ENCODE peak calls at places on chromosomes 11 and 22, in four cellular contexts. N, I, M and X are unnamed samples.

GRCh38 chr11:21931436-21932101 is 261.3 kb upstream of the ANO5 start:
- DNase-seq in N (no peak), I (no peak), M (no peak), X (no peak)

GRCh38 chr22:49093192-49093880 is 734.3 kb downstream of the BRD1 start:
- DNase-seq in N (no peak), I (no peak), M (no peak), X (no peak)

GRCh38 chr11:33633251-33634003 is 67.2 kb downstream of the C11orf91 start:
- DNase-seq in N (no peak), I (peak; percentile 82), M (no peak), X (no peak)

GRCh38 chr11:11813288-11813962 is 28.3 kb upstream of the USP47 start:
- DNase-seq in N (no peak), I (peak; percentile 94), M (no peak), X (no peak)

GRCh38 chr11:44252999-44253602 is 56.8 kb downstream of the ALX4 start:
- DNase-seq in N (no peak), I (no peak), M (no peak), X (no peak)

GRCh38 chr22:35064664-35065063 is 1.3 kb upstream of the ISX start:
- DNase-seq in N (peak; percentile 72), I (peak; percentile 83), M (peak; percentile 68), X (no peak)

GRCh38 chr11:122742350-122742749 is 86.8 kb downstream of the UBASH3B start:
- DNase-seq in N (no peak), I (no peak), M (no peak), X (no peak)

GRCh38 chr22:45280583-45280972 is 4.2 kb upstream of the UPK3A start:
- DNase-seq in N (no peak), I (no peak), M (no peak), X (no peak)

GRCh38 chr11:66235141-66235540 is 33.3 kb upstream of the RAB1B start:
- DNase-seq in N (no peak), I (no peak), M (no peak), X (no peak)

GRCh38 chr22:27814993-27815392 is 13.4 kb upstream of the MN1 start:
- DNase-seq in N (no peak), I (no peak), M (no peak), X (no peak)

GRCh38 chr22:26172389-26172990 is 3.2 kb downstream of the SEZ6L start:
- DNase-seq in N (peak; percentile 39), I (peak; percentile 53), M (no peak), X (peak; percentile 76)

GRCh38 chr11:12723410-12724297 is 49.4 kb downstream of the TEAD1 start:
- DNase-seq in N (no peak), I (peak; percentile 73), M (no peak), X (no peak)

GRCh38 chr11:69817265-69818236 is 1.7 kb downstream of the FGF3 start:
- DNase-seq in N (no peak), I (no peak), M (no peak), X (peak; percentile 43)

GRCh38 chr11:23732026-23732425 is 764.8 kb upstream of the LUZP2 start:
- DNase-seq in N (no peak), I (peak; percentile 43), M (no peak), X (no peak)

GRCh38 chr22:31221084-31221483 is 9.0 kb downstream of the LIMK2 start:
- DNase-seq in N (no peak), I (no peak), M (no peak), X (no peak)

GRCh38 chr11:41479179-41479578 is 19.7 kb upstream of the LRRC4C start:
- DNase-seq in N (no peak), I (no peak), M (no peak), X (no peak)

GRCh38 chr22:44597616-44598015 is 99.6 kb upstream of the RTL6 start:
- DNase-seq in N (no peak), I (no peak), M (no peak), X (no peak)

GRCh38 chr11:29005401-29005980 is 897.3 kb downstream of the METTL15 start:
- DNase-seq in N (no peak), I (peak; percentile 2), M (no peak), X (peak; percentile 13)

GRCh38 chr11:75771646-75772410 is 3.2 kb downstream of the DGAT2 start:
- DNase-seq in N (no peak), I (no peak), M (no peak), X (no peak)

GRCh38 chr11:121652982-121653381 is 200.2 kb upstream of the SORL1-AS1 start:
- DNase-seq in N (no peak), I (no peak), M (no peak), X (no peak)

GRCh38 chr11:27968461-27968860 is 139.5 kb downstream of the KIF18A start:
- DNase-seq in N (no peak), I (no peak), M (no peak), X (no peak)

GRCh38 chr11:855796-856195 is 13.1 kb downstream of the TSPAN4 start:
- DNase-seq in N (no peak), I (no peak), M (no peak), X (no peak)

GRCh38 chr11:103222801-103223200 is 113.6 kb downstream of the DYNC2H1 start:
- DNase-seq in N (no peak), I (no peak), M (no peak), X (no peak)

GRCh38 chr22:38347181-38347943 is 30.1 kb upstream of the CSNK1E start:
- DNase-seq in N (no peak), I (no peak), M (no peak), X (no peak)

GRCh38 chr11:2929511-2929879 is 275 bp upstream of the PHLDA2 start:
- DNase-seq in N (peak; percentile 90), I (no peak), M (no peak), X (peak; percentile 43)

GRCh38 chr11:67384851-67385366 is 6.9 kb upstream of the RAD9A start:
- DNase-seq in N (no peak), I (no peak), M (no peak), X (no peak)

GRCh38 chr11:35751664-35752061 is 89.1 kb downstream of the TRIM44 start:
- DNase-seq in N (no peak), I (no peak), M (no peak), X (no peak)
- TF ChIP-seq NR2C2 in N (no peak), I (no peak), M (no peak), X (no peak)

GRCh38 chr11:117511483-117511934 is 183.9 kb downstream of the CEP164 start:
- DNase-seq in N (no peak), I (no peak), M (no peak), X (no peak)
- TF ChIP-seq NR2C2 in N (no peak), I (no peak), M (no peak), X (no peak)

GRCh38 chr11:132840660-132841059 is 691.6 kb downstream of the OPCML start:
- DNase-seq in N (no peak), I (no peak), M (no peak), X (no peak)

GRCh38 chr11:132839226-132839625 is 693.1 kb downstream of the OPCML start:
- DNase-seq in N (no peak), I (no peak), M (no peak), X (no peak)

GRCh38 chr11:132840220-132840619 is 692.1 kb downstream of the OPCML start:
- DNase-seq in N (no peak), I (no peak), M (no peak), X (no peak)

DNA sequence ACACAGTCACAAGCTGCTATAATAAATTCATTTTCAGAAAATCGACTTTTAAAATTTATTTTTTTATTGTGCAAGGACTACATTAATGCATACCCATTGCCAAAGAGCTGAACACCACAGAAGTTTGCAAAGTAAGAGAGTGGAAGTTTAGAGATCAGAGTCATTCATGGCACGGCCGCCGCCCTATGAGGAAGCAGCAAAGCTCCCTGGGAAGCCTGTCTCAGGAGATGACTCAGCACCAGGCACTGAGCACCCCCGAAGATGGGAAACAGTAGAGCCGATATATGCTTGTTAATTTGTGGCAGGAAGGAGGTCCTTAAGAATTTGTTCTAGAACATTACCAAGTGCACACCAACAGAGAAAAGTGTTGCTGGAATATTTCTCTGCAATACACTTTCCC is 693.7 kb downstream of the OPCML start:
- DNase-seq in N (no peak), I (no peak), M (no peak), X (no peak)
- TF ChIP-seq NR2C2 in N (no peak), I (no peak), M (no peak), X (no peak)

GRCh38 chr11:101582242-101583052 is 1.4 kb downstream of the TRPC6 start:
- DNase-seq in N (no peak), I (no peak), M (no peak), X (peak; percentile 23)

GRCh38 chr11:101584651-101585050 is 844 bp upstream of the TRPC6 start:
- DNase-seq in N (no peak), I (no peak), M (no peak), X (no peak)

GRCh38 chr11:101586965-101587364 is 3.2 kb upstream of the TRPC6 start:
- DNase-seq in N (no peak), I (no peak), M (no peak), X (no peak)

GRCh38 chr11:101584129-101584515 is 315 bp upstream of the TRPC6 start:
- DNase-seq in N (no peak), I (no peak), M (no peak), X (no peak)

DNA sequence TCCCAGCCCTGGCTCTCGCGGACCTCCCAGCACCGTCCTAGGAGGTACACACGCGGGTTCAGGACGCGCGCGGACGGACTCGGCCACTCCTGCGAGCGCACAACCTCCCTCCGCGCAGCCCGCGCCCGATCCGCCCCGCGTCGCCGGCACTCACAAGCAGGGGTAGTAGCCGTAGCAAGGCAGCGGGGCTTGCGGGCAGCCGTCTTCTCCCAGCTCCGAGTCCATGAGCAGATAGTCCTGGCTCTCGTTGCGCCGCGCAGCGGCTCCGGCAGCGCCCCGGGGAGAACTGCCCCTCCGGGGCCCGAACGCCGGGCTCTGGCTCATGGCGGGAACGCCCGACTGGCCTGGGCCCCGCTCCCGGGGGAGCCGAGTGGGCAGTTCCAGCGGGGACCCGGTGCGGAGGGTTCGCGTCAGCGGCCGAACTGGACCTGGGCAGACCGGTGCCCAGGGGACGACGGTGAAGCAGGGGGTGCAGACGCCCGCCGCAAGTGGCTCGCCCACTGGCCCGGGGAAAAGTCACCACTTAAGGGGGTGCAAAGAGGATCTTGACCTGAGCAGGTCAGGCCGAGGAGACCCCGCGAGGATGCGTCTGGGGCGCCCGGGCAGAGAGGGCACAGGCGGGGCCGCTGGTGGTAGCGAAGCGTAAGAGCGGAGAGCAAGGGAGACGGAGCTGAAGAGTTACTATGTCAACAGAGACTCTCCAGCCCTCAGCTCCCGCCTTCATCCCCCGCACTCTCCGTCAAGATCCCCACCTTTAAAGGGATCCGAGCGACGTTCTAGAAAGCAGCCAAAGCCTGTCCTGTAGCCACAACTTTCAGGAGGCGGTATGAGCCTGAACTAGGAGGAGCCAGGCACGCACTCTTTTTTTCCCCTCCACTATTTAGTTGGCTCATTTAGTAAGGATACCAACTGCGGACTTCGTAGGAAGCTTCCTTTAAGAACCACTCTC is at the start of gene TRPC6:
- DNase-seq in N (no peak), I (no peak), M (no peak), X (peak; percentile 62)
- TF ChIP-seq NR2C2 in N (no peak), I (no peak), M (no peak), X (peak; percentile 21)

GRCh38 chr11:72704783-72705287 is 30.6 kb upstream of the PDE2A start:
- DNase-seq in N (no peak), I (no peak), M (no peak), X (no peak)
- TF ChIP-seq NR2C2 in N (no peak), I (no peak), M (no peak), X (no peak)